ENCODE peak calls at places on chromosomes 12 and 14, in eight cellular contexts. B, Q, W, G, F, H, Z and K are unnamed samples.
A peak's percentile ranks its signal among the peaks of the same experiment; 100 is the strongest.

GRCh38 chr12:57530396-57531142 is 7.9 kb downstream of the MBD6 start:
- DNase-seq in B (no peak), Q (no peak), W (no peak), G (no peak), F (no peak), H (no peak), Z (no peak), K (no peak)

GRCh38 chr14:72578514-72578913 is 315.4 kb downstream of the DPF3 start:
- DNase-seq in B (no peak), Q (no peak), W (no peak), G (no peak), F (no peak), H (no peak), Z (no peak), K (no peak)

GRCh38 chr12:82912406-82912805 is 225.7 kb downstream of the TMTC2 start:
- DNase-seq in B (no peak), Q (peak; percentile 79), W (peak; percentile 40), G (no peak), F (no peak), H (no peak), Z (no peak), K (no peak)

GRCh38 chr12:80413462-80413861 is 30.6 kb upstream of the PTPRQ start:
- DNase-seq in B (no peak), Q (no peak), W (no peak), G (no peak), F (no peak), H (no peak), Z (no peak), K (no peak)

GRCh38 chr12:99057670-99058069 is 412.6 kb downstream of the APAF1 start:
- DNase-seq in B (no peak), Q (no peak), W (no peak), G (no peak), F (no peak), H (no peak), Z (no peak), K (no peak)

GRCh38 chr12:116299064-116299463 is 21.6 kb upstream of the MED13L start:
- DNase-seq in B (no peak), Q (no peak), W (no peak), G (no peak), F (no peak), H (no peak), Z (no peak), K (no peak)

GRCh38 chr12:57205186-57205585 is 11.4 kb upstream of the NXPH4 start:
- DNase-seq in B (no peak), Q (no peak), W (no peak), G (no peak), F (no peak), H (no peak), Z (no peak), K (no peak)

GRCh38 chr12:102948941-102949352 is 8.5 kb upstream of the ASCL1 start:
- DNase-seq in B (peak; percentile 45), Q (peak; percentile 64), W (no peak), G (peak; percentile 32), F (peak; percentile 81), H (no peak), Z (no peak), K (peak; percentile 30)

GRCh38 chr12:68455676-68456345 is 123.6 kb upstream of the MDM1 start:
- DNase-seq in B (no peak), Q (peak; percentile 28), W (no peak), G (no peak), F (no peak), H (no peak), Z (no peak), K (no peak)

GRCh38 chr12:26918321-26919215 is 19.2 kb downstream of the INTS13 start:
- DNase-seq in B (no peak), Q (peak; percentile 53), W (no peak), G (no peak), F (no peak), H (no peak), Z (no peak), K (no peak)

GRCh38 chr12:124111006-124111405 is 138.0 kb downstream of the ZNF664 start:
- DNase-seq in B (no peak), Q (no peak), W (no peak), G (no peak), F (no peak), H (no peak), Z (no peak), K (no peak)

GRCh38 chr14:60238955-60239354 is 10.1 kb upstream of the PPM1A start:
- DNase-seq in B (no peak), Q (no peak), W (no peak), G (no peak), F (no peak), H (no peak), Z (no peak), K (no peak)

GRCh38 chr14:32696325-32697101 is 242.2 kb upstream of the NPAS3 start:
- DNase-seq in B (no peak), Q (no peak), W (no peak), G (no peak), F (no peak), H (no peak), Z (no peak), K (no peak)

GRCh38 chr12:132729541-132730320 is 19.1 kb downstream of the PGAM5 start:
- DNase-seq in B (peak; percentile 5), Q (no peak), W (no peak), G (no peak), F (no peak), H (no peak), Z (no peak), K (no peak)

GRCh38 chr14:50790568-50790967 is 40.4 kb downstream of the NIN start:
- DNase-seq in B (no peak), Q (no peak), W (no peak), G (no peak), F (no peak), H (no peak), Z (no peak), K (no peak)

GRCh38 chr14:30751646-30752416 is 122.5 kb upstream of the COCH start:
- DNase-seq in B (no peak), Q (no peak), W (no peak), G (no peak), F (no peak), H (no peak), Z (no peak), K (no peak)

GRCh38 chr12:45128637-45129036 is 77.7 kb upstream of the DBX2 start:
- DNase-seq in B (no peak), Q (no peak), W (no peak), G (no peak), F (no peak), H (no peak), Z (no peak), K (no peak)

GRCh38 chr12:128052341-128052740 is 214.6 kb upstream of the TMEM132C start:
- DNase-seq in B (no peak), Q (peak; percentile 1), W (no peak), G (no peak), F (no peak), H (no peak), Z (no peak), K (no peak)

GRCh38 chr12:76739896-76740295 is 24.0 kb upstream of the ZDHHC17 start:
- DNase-seq in B (no peak), Q (no peak), W (no peak), G (no peak), F (no peak), H (no peak), Z (no peak), K (no peak)

GRCh38 chr12:52119398-52120254 is 40.1 kb downstream of the SMIM41 start:
- DNase-seq in B (peak; percentile 36), Q (peak; percentile 32), W (no peak), G (peak; percentile 15), F (peak; percentile 41), H (no peak), Z (peak; percentile 52), K (peak; percentile 30)

GRCh38 chr12:47742253-47742825 is 16.3 kb downstream of the RAPGEF3 start:
- DNase-seq in B (no peak), Q (peak; percentile 37), W (no peak), G (peak; percentile 63), F (no peak), H (no peak), Z (peak; percentile 68), K (peak; percentile 59)

GRCh38 chr14:38405851-38406630 is 150.1 kb upstream of the CLEC14A start:
- DNase-seq in B (peak; percentile 30), Q (peak; percentile 52), W (no peak), G (no peak), F (peak; percentile 73), H (no peak), Z (no peak), K (no peak)

GRCh38 chr14:104953097-104953496 is 25.1 kb downstream of the AHNAK2 start:
- DNase-seq in B (no peak), Q (no peak), W (no peak), G (no peak), F (no peak), H (peak; percentile 32), Z (no peak), K (no peak)

GRCh38 chr14:52906141-52906601 is 44.7 kb downstream of the FERMT2 start:
- DNase-seq in B (no peak), Q (peak; percentile 86), W (peak; percentile 20), G (no peak), F (no peak), H (no peak), Z (no peak), K (no peak)

GRCh38 chr14:24298892-24299254 is 707 bp downstream of the DHRS1 start:
- DNase-seq in B (no peak), Q (peak; percentile 46), W (peak; percentile 87), G (no peak), F (no peak), H (no peak), Z (no peak), K (no peak)